ENCODE peak calls at places on chromosome 17, in seven cellular contexts. A, J, R, C, G, E and I are unnamed samples.
A peak's percentile ranks its signal among the peaks of the same experiment; 100 is the strongest.

GRCh38 chr17:19495828-19496227 is 37.8 kb upstream of the SLC47A1 start:
- DNase-seq in A (no peak), J (no peak), R (no peak), C (no peak), G (no peak), E (no peak), I (no peak)

GRCh38 chr17:13230350-13230900 is 212.6 kb upstream of the ELAC2 start:
- DNase-seq in A (no peak), J (no peak), R (no peak), C (no peak), G (no peak), E (no peak), I (no peak)

GRCh38 chr17:65099941-65100315 is 37.2 kb upstream of the RGS9 start:
- DNase-seq in A (no peak), J (peak; percentile 64), R (no peak), C (peak; percentile 48), G (peak; percentile 95), E (peak; percentile 49), I (peak; percentile 52)

GRCh38 chr17:48153711-48154642 is 46.4 kb downstream of the SNX11 start:
- DNase-seq in A (peak; percentile 3), J (peak; percentile 35), R (no peak), C (peak; percentile 83), G (no peak), E (peak; percentile 27), I (no peak)

GRCh38 chr17:75854111-75854748 is 905 bp downstream of the WBP2 start:
- DNase-seq in A (no peak), J (peak; percentile 69), R (no peak), C (peak; percentile 69), G (no peak), E (peak; percentile 52), I (no peak)

GRCh38 chr17:13931111-13931526 is 138.2 kb upstream of the COX10 start:
- DNase-seq in A (no peak), J (peak; percentile 22), R (peak; percentile 42), C (peak; percentile 53), G (no peak), E (no peak), I (no peak)

GRCh38 chr17:9330140-9330902 is 245.3 kb downstream of the STX8 start:
- DNase-seq in A (no peak), J (no peak), R (no peak), C (no peak), G (no peak), E (no peak), I (no peak)

GRCh38 chr17:32771396-32771795 is 105.5 kb downstream of the MYO1D start:
- DNase-seq in A (no peak), J (peak; percentile 72), R (no peak), C (no peak), G (no peak), E (no peak), I (no peak)

GRCh38 chr17:35748323-35748960 is 4.6 kb downstream of the GAS2L2 start:
- DNase-seq in A (no peak), J (peak; percentile 64), R (no peak), C (peak; percentile 48), G (no peak), E (peak; percentile 53), I (no peak)

GRCh38 chr17:83195330-83196087 is 116.1 kb downstream of the METRNL start:
- DNase-seq in A (no peak), J (no peak), R (no peak), C (no peak), G (peak; percentile 93), E (peak; percentile 49), I (no peak)

GRCh38 chr17:8387914-8388651 is 5.1 kb upstream of the RPL26 start:
- DNase-seq in A (no peak), J (no peak), R (no peak), C (no peak), G (no peak), E (no peak), I (no peak)

GRCh38 chr17:12231027-12231682 is 210.5 kb downstream of the MAP2K4 start:
- DNase-seq in A (peak; percentile 8), J (peak; percentile 34), R (no peak), C (peak; percentile 16), G (no peak), E (no peak), I (no peak)

GRCh38 chr17:82787081-82787848 is 35.4 kb downstream of the TBCD start:
- DNase-seq in A (no peak), J (peak; percentile 93), R (peak; percentile 24), C (peak; percentile 16), G (peak; percentile 94), E (no peak), I (no peak)

GRCh38 chr17:56291226-56291805 is 138.0 kb downstream of the ANKFN1 start:
- DNase-seq in A (no peak), J (no peak), R (no peak), C (no peak), G (no peak), E (no peak), I (no peak)

GRCh38 chr17:5488752-5489151 is 2.4 kb downstream of the MIS12 start:
- DNase-seq in A (no peak), J (no peak), R (no peak), C (no peak), G (peak; percentile 79), E (no peak), I (no peak)

GRCh38 chr17:879546-879945 is 97.4 kb downstream of the MRM3 start:
- DNase-seq in A (no peak), J (peak; percentile 93), R (no peak), C (peak; percentile 94), G (peak; percentile 93), E (peak; percentile 89), I (peak; percentile 70)

GRCh38 chr17:75632863-75633483 is at the start of gene SMIM5:
- DNase-seq in A (peak; percentile 62), J (peak; percentile 61), R (peak; percentile 45), C (peak; percentile 87), G (peak; percentile 98), E (peak; percentile 85), I (peak; percentile 63)

GRCh38 chr17:16814439-16814838 is 124.4 kb downstream of the CCDC144A start:
- DNase-seq in A (no peak), J (no peak), R (no peak), C (no peak), G (no peak), E (no peak), I (no peak)

DNA sequence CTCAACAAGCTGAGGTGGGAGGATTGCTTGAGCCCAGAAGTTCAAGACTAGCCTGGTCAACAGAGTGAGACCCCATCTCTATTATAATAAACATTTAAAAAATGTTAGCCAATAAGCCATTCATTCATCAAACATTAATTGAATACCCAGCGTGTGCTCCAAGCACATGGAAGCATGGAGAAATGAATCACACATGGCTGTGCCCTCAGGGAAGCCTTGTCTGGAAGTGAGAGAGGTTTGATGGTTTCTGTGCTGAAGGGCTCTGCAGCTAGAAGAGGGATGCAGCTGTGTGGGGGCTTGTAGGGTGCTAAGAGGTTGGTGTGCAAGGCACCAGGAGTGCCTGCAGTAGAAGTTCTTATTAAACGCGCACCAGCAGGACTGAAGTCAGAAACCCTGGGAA is 11.2 kb downstream of the CYB5D2 start:
- DNase-seq in A (no peak), J (peak; percentile 49), R (no peak), C (no peak), G (no peak), E (no peak), I (no peak)
- TF ChIP-seq CTCF in A (no peak), J (no peak), R (no peak), C (no peak), G (no peak), E (no peak), I (no peak)

GRCh38 chr17:2171725-2172446 is 117.0 kb downstream of the HIC1 start:
- DNase-seq in A (peak; percentile 98), J (peak; percentile 86), R (peak; percentile 87), C (peak; percentile 90), G (no peak), E (no peak), I (no peak)
- H3K4me3 ChIP-seq in A (peak overlapping the region; percentile 31), J (no peak overlapping the region), R (no peak overlapping the region), C (no peak overlapping the region), G (no peak overlapping the region), E (no peak overlapping the region), I (no peak overlapping the region)

GRCh38 chr17:41917957-41918391 is 777 bp downstream of the ACLY start:
- DNase-seq in A (no peak), J (no peak), R (no peak), C (peak; percentile 61), G (peak; percentile 88), E (peak; percentile 33), I (no peak)
- TF ChIP-seq CTCF in A (no peak), J (no peak), R (no peak), C (no peak), G (no peak), E (no peak), I (no peak)

GRCh38 chr17:15349119-15349518 is 7.7 kb upstream of the TEKT3 start:
- DNase-seq in A (no peak), J (peak; percentile 79), R (no peak), C (no peak), G (no peak), E (no peak), I (no peak)

GRCh38 chr17:15350777-15351486 is 9.5 kb upstream of the TEKT3 start:
- DNase-seq in A (no peak), J (no peak), R (no peak), C (no peak), G (no peak), E (no peak), I (no peak)

GRCh38 chr17:15351487-15351840 is 10.1 kb upstream of the TEKT3 start:
- DNase-seq in A (no peak), J (no peak), R (no peak), C (no peak), G (no peak), E (no peak), I (no peak)

GRCh38 chr17:15351925-15352324 is 10.5 kb upstream of the TEKT3 start:
- DNase-seq in A (peak; percentile 39), J (peak; percentile 89), R (peak; percentile 11), C (peak; percentile 24), G (no peak), E (no peak), I (no peak)

GRCh38 chr17:15354256-15354655 is 12.9 kb upstream of the TEKT3 start:
- DNase-seq in A (no peak), J (no peak), R (no peak), C (no peak), G (no peak), E (no peak), I (no peak)
- H3K4me3 ChIP-seq in A (no peak overlapping the region), J (no peak overlapping the region), R (no peak overlapping the region), C (no peak overlapping the region), G (no peak overlapping the region), E (no peak overlapping the region), I (no peak overlapping the region)

DNA sequence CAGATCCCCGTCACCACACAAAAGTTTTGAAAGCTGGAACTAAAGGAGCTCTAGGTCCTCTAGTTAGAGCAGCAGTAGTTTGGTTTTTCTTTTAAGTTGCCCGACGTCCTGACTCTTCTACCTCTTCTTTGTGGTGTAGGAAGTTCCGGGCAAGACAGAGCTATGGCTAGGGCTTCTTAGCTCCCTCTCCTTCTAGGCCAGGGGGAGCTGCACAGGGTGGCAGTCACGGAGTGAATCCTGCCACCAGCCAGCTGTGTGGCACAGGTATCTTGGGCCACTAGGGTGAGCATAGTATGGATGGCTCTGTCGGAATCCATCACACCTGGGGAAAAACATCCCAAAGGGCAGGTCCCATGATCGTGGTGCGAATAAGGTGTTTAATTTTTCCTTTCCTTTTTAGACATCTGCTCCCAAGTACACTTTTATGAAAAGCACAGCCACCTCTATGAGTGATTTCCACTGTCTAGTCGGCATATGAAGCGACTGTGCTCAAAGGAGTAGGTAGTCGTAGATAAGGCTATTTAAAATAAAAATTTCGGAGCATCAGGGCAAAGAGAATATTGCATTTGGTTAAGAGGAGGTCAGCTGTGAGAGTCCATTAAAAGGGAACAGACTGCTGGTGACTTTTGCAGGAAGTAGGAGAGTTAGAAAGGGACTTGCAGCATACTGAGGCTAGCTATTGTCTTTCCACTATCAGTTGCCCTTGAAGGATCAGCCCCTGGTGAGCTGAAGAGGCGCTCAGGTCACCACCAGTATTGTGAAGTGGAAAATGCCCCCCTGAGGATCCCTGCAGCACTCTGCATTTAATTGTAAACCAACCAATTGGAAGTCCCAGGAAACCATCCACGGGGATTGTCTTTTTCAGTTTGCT is 2.1 kb downstream of the PRKCA start:
- DNase-seq in A (no peak), J (no peak), R (no peak), C (no peak), G (no peak), E (peak; percentile 27), I (no peak)
- TF ChIP-seq CTCF in A (peak; percentile 4), J (peak; percentile 12), R (peak; percentile 24), C (no peak), G (no peak), E (no peak), I (peak; percentile 15)